ENCODE peak calls at places on chromosome 6, in five cellular contexts. One of them, this sample, is unnamed. For H3K27me3 and H3K4me1, the result is how much of the 10 kb centered on the place peaks cover.

GRCh38 chr6:25829375-25829774 is 2.5 kb downstream of the SLC17A1 start:
- DNase-seq in pancreas: no peak
- DNase-seq in CD4-positive, alpha-beta memory T cell: no peak
- DNase-seq in IMR-90: no peak
- DNase-seq in body of pancreas: no peak
- DNase-seq in this sample: no peak

GRCh38 chr6:11412011-11412424 is 125.5 kb upstream of the TMEM170B start:
- DNase-seq in pancreas: no peak
- DNase-seq in CD4-positive, alpha-beta memory T cell: no peak
- DNase-seq in IMR-90: peak
- DNase-seq in body of pancreas: no peak
- DNase-seq in this sample: no peak

GRCh38 chr6:149884215-149884614 is 13.7 kb downstream of the RAET1E start:
- DNase-seq in pancreas: no peak
- DNase-seq in CD4-positive, alpha-beta memory T cell: no peak
- DNase-seq in IMR-90: peak
- DNase-seq in body of pancreas: peak
- DNase-seq in this sample: no peak

GRCh38 chr6:117267766-117268534 is 2.6 kb downstream of the VGLL2 start:
- DNase-seq in pancreas: no peak
- DNase-seq in CD4-positive, alpha-beta memory T cell: no peak
- DNase-seq in IMR-90: no peak
- DNase-seq in body of pancreas: no peak
- DNase-seq in this sample: no peak

GRCh38 chr6:166515072-166515810 is 71.2 kb downstream of the RAMACL start:
- DNase-seq in pancreas: no peak
- DNase-seq in CD4-positive, alpha-beta memory T cell: no peak
- DNase-seq in IMR-90: peak
- DNase-seq in body of pancreas: no peak
- DNase-seq in this sample: no peak

GRCh38 chr6:74333406-74333805 is 637.4 kb downstream of the CD109 start:
- DNase-seq in pancreas: no peak
- DNase-seq in CD4-positive, alpha-beta memory T cell: no peak
- DNase-seq in IMR-90: peak
- DNase-seq in body of pancreas: no peak
- DNase-seq in this sample: no peak

GRCh38 chr6:35368038-35368887 is 25.9 kb downstream of the PPARD start:
- DNase-seq in pancreas: no peak
- DNase-seq in CD4-positive, alpha-beta memory T cell: peak
- DNase-seq in IMR-90: peak
- DNase-seq in body of pancreas: no peak
- DNase-seq in this sample: no peak

GRCh38 chr6:127100510-127101140 is 17.8 kb upstream of the RSPO3 start:
- DNase-seq in pancreas: no peak
- DNase-seq in CD4-positive, alpha-beta memory T cell: no peak
- DNase-seq in IMR-90: peak
- DNase-seq in body of pancreas: no peak
- DNase-seq in this sample: no peak

GRCh38 chr6:57017069-57017468 is 29.4 kb upstream of the KIAA1586 start:
- DNase-seq in pancreas: no peak
- DNase-seq in CD4-positive, alpha-beta memory T cell: no peak
- DNase-seq in IMR-90: peak
- DNase-seq in body of pancreas: no peak
- DNase-seq in this sample: no peak

GRCh38 chr6:2917801-2918495 is 14.8 kb upstream of the SERPINB9 start:
- DNase-seq in pancreas: no peak
- DNase-seq in CD4-positive, alpha-beta memory T cell: no peak
- DNase-seq in IMR-90: no peak
- DNase-seq in body of pancreas: no peak
- DNase-seq in this sample: no peak

GRCh38 chr6:81683928-81684327 is 68.6 kb downstream of the TENT5A start:
- DNase-seq in pancreas: no peak
- DNase-seq in CD4-positive, alpha-beta memory T cell: no peak
- DNase-seq in IMR-90: peak
- DNase-seq in body of pancreas: no peak
- DNase-seq in this sample: no peak

GRCh38 chr6:46138281-46138680 is 8.5 kb downstream of the ENPP4 start:
- DNase-seq in pancreas: no peak
- DNase-seq in CD4-positive, alpha-beta memory T cell: no peak
- DNase-seq in IMR-90: no peak
- DNase-seq in body of pancreas: no peak
- DNase-seq in this sample: no peak

GRCh38 chr6:146601352-146601751 is 2.6 kb downstream of the ADGB start:
- DNase-seq in pancreas: no peak
- DNase-seq in CD4-positive, alpha-beta memory T cell: no peak
- DNase-seq in IMR-90: no peak
- DNase-seq in body of pancreas: no peak
- DNase-seq in this sample: no peak

DNA sequence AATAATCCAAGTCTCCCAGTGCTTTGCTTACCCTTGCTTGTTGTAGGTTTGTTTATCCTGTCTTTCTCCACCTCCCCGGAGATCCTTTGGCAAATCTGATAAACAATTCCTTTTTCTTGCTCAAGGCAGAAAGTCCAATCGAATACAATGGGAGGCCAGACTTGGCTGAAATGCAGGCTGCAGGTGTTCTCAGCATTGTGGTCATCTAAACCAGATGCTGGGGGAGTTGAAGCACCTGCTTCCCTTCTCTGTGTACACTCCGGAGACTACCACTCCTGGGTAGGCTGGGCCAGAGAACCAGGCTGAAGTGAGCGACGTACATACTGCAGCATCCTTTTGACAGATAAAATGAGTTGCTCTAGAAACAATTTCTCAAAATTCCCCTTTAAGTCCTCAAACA is 82.6 kb upstream of the PREP start:
- DNase-seq in pancreas: no peak
- DNase-seq in CD4-positive, alpha-beta memory T cell: no peak
- DNase-seq in IMR-90: no peak
- DNase-seq in body of pancreas: no peak
- DNase-seq in this sample: no peak
- H3K4me3 ChIP-seq in pancreas: no peak
- H3K4me3 ChIP-seq in CD4-positive, alpha-beta memory T cell: no peak
- H3K4me3 ChIP-seq in IMR-90: no peak
- H3K4me3 ChIP-seq in body of pancreas: no peak
- H3K4me3 ChIP-seq in this sample: no peak

GRCh38 chr6:133856911-133857310 is 32.0 kb upstream of the TCF21 start:
- DNase-seq in pancreas: no peak
- DNase-seq in CD4-positive, alpha-beta memory T cell: no peak
- DNase-seq in IMR-90: no peak
- DNase-seq in body of pancreas: no peak
- DNase-seq in this sample: no peak

GRCh38 chr6:133855599-133855972 is 33.3 kb upstream of the TCF21 start:
- DNase-seq in pancreas: no peak
- DNase-seq in CD4-positive, alpha-beta memory T cell: no peak
- DNase-seq in IMR-90: no peak
- DNase-seq in body of pancreas: no peak
- DNase-seq in this sample: no peak

GRCh38 chr6:133854167-133854632 is 34.7 kb upstream of the TCF21 start:
- DNase-seq in pancreas: no peak
- DNase-seq in CD4-positive, alpha-beta memory T cell: no peak
- DNase-seq in IMR-90: no peak
- DNase-seq in body of pancreas: no peak
- DNase-seq in this sample: no peak

GRCh38 chr6:133855994-133856393 is 32.9 kb upstream of the TCF21 start:
- DNase-seq in pancreas: no peak
- DNase-seq in CD4-positive, alpha-beta memory T cell: no peak
- DNase-seq in IMR-90: no peak
- DNase-seq in body of pancreas: no peak
- DNase-seq in this sample: no peak

GRCh38 chr6:133854633-133855598 is 34.0 kb upstream of the TCF21 start:
- DNase-seq in pancreas: peak
- DNase-seq in CD4-positive, alpha-beta memory T cell: no peak
- DNase-seq in IMR-90: no peak
- DNase-seq in body of pancreas: no peak
- DNase-seq in this sample: no peak
- H3K27me3 ChIP-seq in pancreas: under half
- H3K27me3 ChIP-seq in CD4-positive, alpha-beta memory T cell: under half
- H3K27me3 ChIP-seq in IMR-90: under half
- H3K27me3 ChIP-seq in body of pancreas: under half
- H3K27me3 ChIP-seq in this sample: under half

GRCh38 chr6:36840471-36841461 is 1.5 kb upstream of the CPNE5 start:
- DNase-seq in pancreas: peak
- DNase-seq in CD4-positive, alpha-beta memory T cell: peak
- DNase-seq in IMR-90: no peak
- DNase-seq in body of pancreas: no peak
- DNase-seq in this sample: peak
- H3K4me1 ChIP-seq in pancreas: under half
- H3K4me1 ChIP-seq in CD4-positive, alpha-beta memory T cell: under half
- H3K4me1 ChIP-seq in IMR-90: under half
- H3K4me1 ChIP-seq in body of pancreas: under half
- H3K4me1 ChIP-seq in this sample: under half

GRCh38 chr6:135021310-135022049 is 33.1 kb downstream of the HBS1L start:
- DNase-seq in pancreas: no peak
- DNase-seq in CD4-positive, alpha-beta memory T cell: no peak
- DNase-seq in IMR-90: no peak
- DNase-seq in body of pancreas: no peak
- DNase-seq in this sample: no peak

GRCh38 chr6:135022050-135022697 is 32.4 kb downstream of the HBS1L start:
- DNase-seq in pancreas: no peak
- DNase-seq in CD4-positive, alpha-beta memory T cell: no peak
- DNase-seq in IMR-90: no peak
- DNase-seq in body of pancreas: no peak
- DNase-seq in this sample: no peak

GRCh38 chr6:135030056-135030473 is 24.6 kb downstream of the HBS1L start:
- DNase-seq in pancreas: no peak
- DNase-seq in CD4-positive, alpha-beta memory T cell: peak
- DNase-seq in IMR-90: no peak
- DNase-seq in body of pancreas: no peak
- DNase-seq in this sample: peak

GRCh38 chr6:135025775-135026174 is 28.8 kb downstream of the HBS1L start:
- DNase-seq in pancreas: no peak
- DNase-seq in CD4-positive, alpha-beta memory T cell: no peak
- DNase-seq in IMR-90: no peak
- DNase-seq in body of pancreas: no peak
- DNase-seq in this sample: no peak

DNA sequence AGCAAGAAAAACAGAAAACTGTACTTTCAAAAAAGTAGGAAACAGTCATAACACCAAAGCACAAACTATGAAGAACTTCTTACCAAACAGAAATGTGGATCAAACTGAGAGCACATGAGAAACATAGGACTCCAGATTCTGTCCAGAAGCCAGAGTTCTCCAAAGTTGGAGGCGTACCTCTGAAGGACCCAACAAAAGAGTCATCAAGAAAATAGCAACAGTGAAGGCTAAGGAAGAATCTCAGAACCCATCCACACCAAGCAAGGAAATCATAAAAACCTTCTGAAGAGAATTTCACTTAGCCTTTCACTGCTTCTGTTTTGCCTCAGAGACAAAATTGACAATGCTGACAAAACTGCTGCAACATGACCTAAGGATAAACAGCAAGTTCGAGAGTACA is 29.4 kb downstream of the HBS1L start:
- DNase-seq in pancreas: no peak
- DNase-seq in CD4-positive, alpha-beta memory T cell: no peak
- DNase-seq in IMR-90: no peak
- DNase-seq in body of pancreas: no peak
- DNase-seq in this sample: no peak
- H3K4me3 ChIP-seq in pancreas: no peak
- H3K4me3 ChIP-seq in CD4-positive, alpha-beta memory T cell: no peak
- H3K4me3 ChIP-seq in IMR-90: no peak
- H3K4me3 ChIP-seq in body of pancreas: no peak
- H3K4me3 ChIP-seq in this sample: no peak

GRCh38 chr6:14567031-14567430 is 449.5 kb downstream of the CD83 start:
- DNase-seq in pancreas: no peak
- DNase-seq in CD4-positive, alpha-beta memory T cell: no peak
- DNase-seq in IMR-90: no peak
- DNase-seq in body of pancreas: no peak
- DNase-seq in this sample: no peak
- H3K27me3 ChIP-seq in pancreas: under half
- H3K27me3 ChIP-seq in CD4-positive, alpha-beta memory T cell: under half
- H3K27me3 ChIP-seq in IMR-90: under half
- H3K27me3 ChIP-seq in body of pancreas: under half
- H3K27me3 ChIP-seq in this sample: under half

GRCh38 chr6:21970560-21970959 is 326.3 kb downstream of the PRL start:
- DNase-seq in pancreas: no peak
- DNase-seq in CD4-positive, alpha-beta memory T cell: no peak
- DNase-seq in IMR-90: no peak
- DNase-seq in body of pancreas: no peak
- DNase-seq in this sample: no peak

GRCh38 chr6:21965953-21966539 is 330.8 kb downstream of the PRL start:
- DNase-seq in pancreas: no peak
- DNase-seq in CD4-positive, alpha-beta memory T cell: no peak
- DNase-seq in IMR-90: no peak
- DNase-seq in body of pancreas: no peak
- DNase-seq in this sample: no peak

GRCh38 chr6:21969192-21969591 is 327.6 kb downstream of the PRL start:
- DNase-seq in pancreas: no peak
- DNase-seq in CD4-positive, alpha-beta memory T cell: no peak
- DNase-seq in IMR-90: no peak
- DNase-seq in body of pancreas: no peak
- DNase-seq in this sample: no peak

GRCh38 chr6:21965029-21965428 is 331.8 kb downstream of the PRL start:
- DNase-seq in pancreas: no peak
- DNase-seq in CD4-positive, alpha-beta memory T cell: no peak
- DNase-seq in IMR-90: no peak
- DNase-seq in body of pancreas: no peak
- DNase-seq in this sample: no peak

DNA sequence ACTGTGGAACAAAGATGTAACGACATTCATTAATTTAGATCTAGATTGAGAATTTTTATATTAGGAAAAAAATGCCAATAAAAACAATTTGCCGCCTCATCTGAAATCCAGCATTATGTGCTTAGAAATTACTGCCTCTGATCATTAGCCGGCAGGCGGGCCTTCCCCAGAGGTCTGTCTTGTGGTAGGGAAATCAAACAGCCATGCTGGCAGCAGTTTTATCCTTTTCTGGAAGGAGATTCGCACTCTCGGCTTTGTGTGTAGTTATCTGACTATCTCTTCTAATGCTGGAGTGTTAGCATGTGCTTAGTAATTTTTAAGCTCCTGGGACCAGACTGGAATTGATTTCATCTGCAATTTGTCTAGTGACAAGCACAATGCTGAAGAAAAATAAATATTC is 329.6 kb downstream of the PRL start:
- DNase-seq in pancreas: no peak
- DNase-seq in CD4-positive, alpha-beta memory T cell: no peak
- DNase-seq in IMR-90: no peak
- DNase-seq in body of pancreas: no peak
- DNase-seq in this sample: no peak
- H3K4me1 ChIP-seq in pancreas: under half
- H3K4me1 ChIP-seq in CD4-positive, alpha-beta memory T cell: under half
- H3K4me1 ChIP-seq in IMR-90: under half
- H3K4me1 ChIP-seq in body of pancreas: under half
- H3K4me1 ChIP-seq in this sample: under half